ENCODE peak calls at places on chromosome X, in eight cellular contexts. F is Karpas-422, I is neuronal stem cell, V is breast epithelium, T is osteoblast, L is astrocyte, M is lower lobe of right lung, N is Panc1. G is an unnamed sample.

GRCh38 chrX:40005290-40006011 is 92.3 kb downstream of the BCOR start:
- DNase-seq in L (no peak), F (no peak), T (peak; percentile 62), I (no peak), N (no peak), M (no peak), V (no peak), G (no peak)

GRCh38 chrX:13101439-13102139 is 57.2 kb upstream of the FAM9C start:
- DNase-seq in T (no peak), F (no peak), I (no peak), N (peak; percentile 66), L (peak; percentile 90), M (peak; percentile 67), V (peak; percentile 58), G (peak; percentile 66)

GRCh38 chrX:72123471-72124185 is 8.1 kb downstream of the RTL5 start:
- DNase-seq in L (peak; percentile 22), F (no peak), T (peak; percentile 51), N (no peak), I (peak; percentile 74), V (no peak), M (peak; percentile 68), G (no peak)

GRCh38 chrX:13827693-13828092 is 10.8 kb upstream of the GPM6B start:
- DNase-seq in L (no peak), T (no peak), I (no peak), F (no peak), V (no peak), N (no peak), M (no peak), G (no peak)

GRCh38 chrX:31715675-31716074 is 643.8 kb upstream of the FTHL17 start:
- DNase-seq in T (no peak), M (no peak), V (no peak), I (no peak), F (no peak), N (no peak), L (no peak), G (no peak)

GRCh38 chrX:108468486-108468885 is 28.8 kb downstream of the COL4A5 start:
- DNase-seq in I (no peak), F (no peak), T (no peak), N (no peak), V (no peak), L (peak; percentile 81), M (no peak), G (no peak)

GRCh38 chrX:47078129-47079043 is at the start of gene RGN:
- DNase-seq in I (peak; percentile 1), M (no peak), F (no peak), L (no peak), T (peak; percentile 68), V (no peak), N (no peak), G (no peak)

GRCh38 chrX:2710041-2710471 is 19.0 kb downstream of the CD99 start:
- DNase-seq in M (no peak), I (no peak), V (no peak), N (peak; percentile 18), T (no peak), F (no peak), L (peak; percentile 67), G (peak; percentile 74)

GRCh38 chrX:68832516-68833447 is 4.0 kb downstream of the EFNB1 start:
- DNase-seq in V (no peak), L (no peak), T (peak; percentile 84), I (no peak), M (no peak), F (no peak), N (no peak), G (no peak)

GRCh38 chrX:154719132-154719675 is 31.7 kb downstream of the GAB3 start:
- DNase-seq in V (no peak), L (peak; percentile 81), F (peak; percentile 64), T (peak; percentile 79), I (no peak), N (no peak), M (no peak), G (no peak)

GRCh38 chrX:68132749-68133148 is 300.5 kb downstream of the OPHN1 start:
- DNase-seq in L (no peak), N (no peak), V (no peak), F (no peak), M (no peak), I (no peak), T (no peak), G (no peak)

GRCh38 chrX:136780738-136781137 is at the start of gene ARHGEF6:
- DNase-seq in I (no peak), T (no peak), L (no peak), F (no peak), V (no peak), N (no peak), M (no peak), G (no peak)
- H3K4me1 ChIP-seq in I (no peaks in the 10 kb centered on the region), T (peaks cover 10% of the 10 kb centered on the region), L (no peaks in the 10 kb centered on the region), F (peaks cover 3% of the 10 kb centered on the region), V (no peaks in the 10 kb centered on the region), N (peaks cover 50% of the 10 kb centered on the region), M (peaks cover 10% of the 10 kb centered on the region), G (no peaks in the 10 kb centered on the region)

GRCh38 chrX:19354625-19355024 is 10.9 kb downstream of the PDHA1 start:
- DNase-seq in T (no peak), V (no peak), I (no peak), L (no peak), M (no peak), N (no peak), F (no peak), G (no peak)
- H3K36me3 ChIP-seq in T (peaks cover 50% of the 10 kb centered on the region), V (peaks cover 2% of the 10 kb centered on the region), I (peaks cover 22% of the 10 kb centered on the region), L (peaks cover 25% of the 10 kb centered on the region), M (peaks cover 99% of the 10 kb centered on the region), N (no peaks in the 10 kb centered on the region), F (peaks cover 14% of the 10 kb centered on the region), G (peaks cover 19% of the 10 kb centered on the region)

DNA sequence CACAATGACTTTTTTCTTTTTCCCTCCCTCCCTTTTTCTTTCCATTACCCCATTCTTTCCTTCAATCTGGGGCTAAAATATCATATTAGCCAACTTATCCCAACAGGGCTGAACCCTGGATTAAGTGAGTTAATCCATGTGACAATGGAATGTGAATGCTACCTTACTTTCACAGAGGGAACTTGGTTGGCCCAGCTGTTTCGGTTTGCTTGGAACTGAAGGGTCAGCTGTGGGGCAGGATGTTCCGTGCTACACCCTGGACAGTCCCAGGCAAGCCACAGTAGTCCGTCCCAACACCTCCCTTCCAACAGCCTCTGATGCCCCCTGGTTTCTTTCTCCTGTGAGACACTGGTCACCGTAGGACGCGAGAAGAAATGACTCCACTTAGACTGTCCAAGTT is 95.0 kb upstream of the STS start:
- DNase-seq in T (no peak), L (no peak), I (no peak), F (no peak), M (no peak), N (no peak), V (no peak), G (no peak)
- H3K4me1 ChIP-seq in T (no peaks in the 10 kb centered on the region), L (no peaks in the 10 kb centered on the region), I (peaks cover 2% of the 10 kb centered on the region), F (peaks cover 36% of the 10 kb centered on the region), M (no peaks in the 10 kb centered on the region), N (no peaks in the 10 kb centered on the region), V (no peaks in the 10 kb centered on the region), G (peaks cover 4% of the 10 kb centered on the region)

DNA sequence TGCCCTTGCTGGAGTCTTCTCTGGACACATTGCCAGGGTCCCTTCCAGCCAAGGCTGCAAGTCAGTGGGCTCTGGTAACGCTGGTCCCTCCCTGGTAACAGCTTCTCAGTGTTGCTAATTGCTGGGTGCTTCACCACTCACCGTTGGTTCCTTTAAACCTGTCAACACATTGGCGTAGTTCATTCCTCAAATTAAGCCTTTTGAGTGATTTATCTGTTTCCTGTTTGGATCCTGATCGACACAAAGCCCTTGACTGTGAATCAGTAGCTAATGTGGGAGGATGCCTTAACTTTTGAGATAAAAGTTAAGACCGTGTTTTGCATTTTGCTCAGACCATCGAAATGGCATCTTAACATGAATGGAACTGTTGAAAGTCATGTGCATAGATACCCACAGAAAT is 125.9 kb downstream of the AMELX start:
- DNase-seq in M (no peak), F (no peak), V (no peak), N (no peak), T (no peak), L (no peak), I (no peak), G (no peak)
- H3K36me3 ChIP-seq in M (no peaks in the 10 kb centered on the region), F (no peaks in the 10 kb centered on the region), V (no peaks in the 10 kb centered on the region), N (no peaks in the 10 kb centered on the region), T (no peaks in the 10 kb centered on the region), L (no peaks in the 10 kb centered on the region), I (no peaks in the 10 kb centered on the region), G (no peaks in the 10 kb centered on the region)

GRCh38 chrX:153494541-153495361 is at the start of gene BGN:
- DNase-seq in I (no peak), F (no peak), V (no peak), L (peak; percentile 63), N (no peak), T (peak; percentile 95), M (no peak), G (no peak)
- H3K4me1 ChIP-seq in I (peaks cover 13% of the 10 kb centered on the region), F (no peaks in the 10 kb centered on the region), V (no peaks in the 10 kb centered on the region), L (peaks cover 24% of the 10 kb centered on the region), N (peaks cover 16% of the 10 kb centered on the region), T (peaks cover 20% of the 10 kb centered on the region), M (no peaks in the 10 kb centered on the region), G (peaks cover 2% of the 10 kb centered on the region)

DNA sequence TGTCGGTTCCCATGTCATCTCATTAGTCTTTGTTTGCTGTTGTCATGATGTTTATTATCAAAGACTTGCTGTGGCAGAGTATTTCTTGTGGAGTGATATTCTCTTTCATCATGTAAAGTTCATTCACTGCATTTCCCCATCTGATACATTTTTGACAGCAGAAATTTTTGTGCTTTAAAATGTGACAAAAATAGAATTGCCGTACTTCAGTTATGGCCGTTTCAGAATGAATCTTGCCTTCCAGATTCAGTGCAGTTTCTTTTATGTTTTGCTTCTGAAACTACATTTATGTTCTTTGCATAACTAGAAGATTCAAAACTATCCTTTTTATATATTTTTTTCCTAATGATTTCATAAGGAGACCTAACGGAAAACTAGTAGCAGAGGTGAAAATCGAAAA is 10.0 kb downstream of the CSTF2 start:
- DNase-seq in L (no peak), I (no peak), T (no peak), M (no peak), V (no peak), N (no peak), F (no peak), G (no peak)
- H3K36me3 ChIP-seq in L (peaks cover 16% of the 10 kb centered on the region), I (peaks cover 7% of the 10 kb centered on the region), T (peaks cover 36% of the 10 kb centered on the region), M (peaks cover 62% of the 10 kb centered on the region), V (no peaks in the 10 kb centered on the region), N (peaks cover 32% of the 10 kb centered on the region), F (peaks cover 7% of the 10 kb centered on the region), G (no peaks in the 10 kb centered on the region)

G was measured in keratinocyte.